ENCODE peak calls at places on chromosomes 6 and 20, in five cellular contexts. One of them, this sample, is unnamed.
A peak's percentile ranks its signal among the peaks of the same experiment; 100 is the strongest.

GRCh38 chr6:127860723-127861122 is 40.1 kb downstream of the THEMIS start:
- DNase-seq in esophagus squamous epithelium: no peak
- DNase-seq in ovary: no peak
- DNase-seq in mucosa of descending colon: no peak
- DNase-seq in CD8-positive, alpha-beta T cell: no peak
- DNase-seq in this sample: no peak

GRCh38 chr20:16064991-16065707 is 508.1 kb downstream of the KIF16B start:
- DNase-seq in esophagus squamous epithelium: no peak
- DNase-seq in mucosa of descending colon: no peak
- DNase-seq in CD8-positive, alpha-beta T cell: no peak
- DNase-seq in ovary: no peak
- DNase-seq in this sample: no peak

GRCh38 chr20:24948939-24949679 is at the start of gene CST7:
- DNase-seq in mucosa of descending colon: peak; percentile 62
- DNase-seq in CD8-positive, alpha-beta T cell: peak; percentile 86
- DNase-seq in esophagus squamous epithelium: no peak
- DNase-seq in ovary: no peak
- DNase-seq in this sample: peak; percentile 86

GRCh38 chr20:35395728-35396127 is 16.0 kb downstream of the UQCC1 start:
- DNase-seq in CD8-positive, alpha-beta T cell: no peak
- DNase-seq in mucosa of descending colon: no peak
- DNase-seq in ovary: no peak
- DNase-seq in esophagus squamous epithelium: no peak
- DNase-seq in this sample: no peak

GRCh38 chr6:12939314-12939713 is 222.7 kb downstream of the PHACTR1 start:
- DNase-seq in mucosa of descending colon: no peak
- DNase-seq in CD8-positive, alpha-beta T cell: no peak
- DNase-seq in ovary: no peak
- DNase-seq in esophagus squamous epithelium: no peak
- DNase-seq in this sample: no peak

GRCh38 chr20:25685276-25686080 is 11.2 kb downstream of the ZNF337 start:
- DNase-seq in CD8-positive, alpha-beta T cell: no peak
- DNase-seq in mucosa of descending colon: no peak
- DNase-seq in ovary: no peak
- DNase-seq in esophagus squamous epithelium: no peak
- DNase-seq in this sample: no peak

GRCh38 chr6:36847991-36848390 is 8.7 kb upstream of the CPNE5 start:
- DNase-seq in CD8-positive, alpha-beta T cell: no peak
- DNase-seq in esophagus squamous epithelium: no peak
- DNase-seq in ovary: no peak
- DNase-seq in mucosa of descending colon: no peak
- DNase-seq in this sample: no peak

GRCh38 chr6:9437836-9438235 is 977.0 kb downstream of the TFAP2A start:
- DNase-seq in ovary: no peak
- DNase-seq in CD8-positive, alpha-beta T cell: no peak
- DNase-seq in mucosa of descending colon: no peak
- DNase-seq in esophagus squamous epithelium: no peak
- DNase-seq in this sample: no peak

GRCh38 chr20:59645761-59646171 is 41.4 kb downstream of the PHACTR3 start:
- DNase-seq in ovary: no peak
- DNase-seq in CD8-positive, alpha-beta T cell: no peak
- DNase-seq in mucosa of descending colon: no peak
- DNase-seq in esophagus squamous epithelium: no peak
- DNase-seq in this sample: no peak

DNA sequence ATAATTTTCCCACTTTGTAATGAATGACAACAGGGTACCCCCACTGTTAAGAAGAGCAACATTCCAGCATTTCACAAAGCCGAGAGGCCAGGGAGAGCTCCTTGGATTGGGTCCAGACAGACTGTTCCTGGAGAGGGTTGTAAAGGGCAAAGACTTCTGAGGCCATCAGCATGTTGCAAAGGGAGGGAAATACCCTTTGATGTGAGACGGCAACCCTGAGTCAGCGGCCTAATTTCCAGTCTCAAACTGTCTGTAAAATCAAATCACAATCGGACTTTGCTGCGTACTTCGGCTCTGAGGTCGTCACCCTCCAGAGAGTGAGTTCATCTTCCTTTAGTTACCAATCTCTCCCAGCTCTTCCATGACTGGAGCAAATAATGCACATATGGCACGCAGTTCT is 101.0 kb upstream of the DTNBP1 start:
- DNase-seq in mucosa of descending colon: peak; percentile 70
- DNase-seq in ovary: peak; percentile 25
- DNase-seq in esophagus squamous epithelium: no peak
- DNase-seq in CD8-positive, alpha-beta T cell: no peak
- DNase-seq in this sample: no peak
- H3K4me3 ChIP-seq in mucosa of descending colon: no peak overlapping the region
- H3K4me3 ChIP-seq in ovary: no peak overlapping the region
- H3K4me3 ChIP-seq in esophagus squamous epithelium: no peak overlapping the region
- H3K4me3 ChIP-seq in CD8-positive, alpha-beta T cell: no peak overlapping the region
- H3K4me3 ChIP-seq in this sample: no peak overlapping the region

GRCh38 chr20:34311118-34312023 is 8.2 kb upstream of the AHCY start:
- DNase-seq in CD8-positive, alpha-beta T cell: no peak
- DNase-seq in ovary: peak; percentile 30
- DNase-seq in mucosa of descending colon: peak; percentile 91
- DNase-seq in esophagus squamous epithelium: no peak
- DNase-seq in this sample: no peak
- TF ChIP-seq CTCF in CD8-positive, alpha-beta T cell: no peak
- TF ChIP-seq CTCF in ovary: no peak
- TF ChIP-seq CTCF in mucosa of descending colon: no peak
- TF ChIP-seq CTCF in esophagus squamous epithelium: no peak
- TF ChIP-seq CTCF in this sample: peak; percentile 9

GRCh38 chr6:3209114-3210023 is 18.1 kb downstream of the TUBB2B start:
- DNase-seq in CD8-positive, alpha-beta T cell: peak; percentile 6
- DNase-seq in mucosa of descending colon: peak; percentile 57
- DNase-seq in esophagus squamous epithelium: peak; percentile 14
- DNase-seq in ovary: no peak
- DNase-seq in this sample: peak; percentile 72
- H3K4me3 ChIP-seq in CD8-positive, alpha-beta T cell: no peak overlapping the region
- H3K4me3 ChIP-seq in mucosa of descending colon: no peak overlapping the region
- H3K4me3 ChIP-seq in esophagus squamous epithelium: no peak overlapping the region
- H3K4me3 ChIP-seq in ovary: no peak overlapping the region
- H3K4me3 ChIP-seq in this sample: no peak overlapping the region

DNA sequence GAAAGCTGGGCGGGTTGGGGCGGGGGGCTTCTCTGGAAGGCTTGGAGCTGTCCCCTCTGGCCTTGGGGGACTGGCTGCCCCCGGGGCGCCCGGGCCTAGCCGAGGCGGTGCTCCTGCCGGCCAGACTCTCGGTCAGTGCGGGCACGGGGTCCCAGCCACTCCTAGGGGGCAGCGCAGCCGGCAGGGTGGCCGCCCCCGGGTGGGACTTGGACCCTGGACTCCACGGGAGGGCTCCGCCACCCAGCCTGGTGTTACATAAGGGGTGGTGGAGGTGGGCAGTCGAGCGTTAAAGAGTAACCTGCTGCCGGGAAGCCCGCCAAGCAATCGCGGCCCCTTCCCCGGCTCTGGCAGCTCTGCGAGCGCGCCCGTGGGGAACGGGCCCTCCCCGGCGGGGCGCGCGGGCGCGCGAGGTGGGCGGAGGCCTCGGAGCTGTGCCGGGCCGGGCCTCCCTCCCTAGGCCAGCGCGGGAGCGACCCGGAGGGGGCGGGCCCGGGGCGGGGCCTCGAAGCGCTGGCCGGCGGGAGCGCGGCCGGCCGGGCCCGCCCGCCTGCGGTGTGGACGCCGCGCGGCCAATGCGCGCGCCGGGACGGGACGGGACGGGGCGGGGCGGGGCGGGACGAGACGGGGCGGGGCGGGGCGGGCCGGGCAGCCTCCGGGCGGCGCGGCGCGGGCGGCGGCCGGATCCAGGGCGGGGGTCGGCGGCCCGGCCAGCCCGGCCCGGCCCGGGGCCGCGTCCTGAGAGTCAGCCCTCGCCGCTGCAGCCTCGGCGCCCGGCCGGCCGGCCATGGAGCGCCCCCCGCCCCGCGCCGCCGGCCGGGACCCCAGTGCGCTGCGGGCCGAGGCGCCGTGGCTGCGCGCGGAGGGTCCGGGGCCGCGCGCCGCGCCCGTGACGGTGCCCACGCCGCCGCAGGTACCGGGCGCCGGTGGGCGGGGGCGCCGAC is at the start of gene SLC2A4RG:
- DNase-seq in CD8-positive, alpha-beta T cell: peak; percentile 66
- DNase-seq in mucosa of descending colon: peak; percentile 82
- DNase-seq in esophagus squamous epithelium: no peak
- DNase-seq in ovary: peak; percentile 83
- DNase-seq in this sample: peak; percentile 94
- TF ChIP-seq CTCF in CD8-positive, alpha-beta T cell: no peak
- TF ChIP-seq CTCF in mucosa of descending colon: no peak
- TF ChIP-seq CTCF in esophagus squamous epithelium: no peak
- TF ChIP-seq CTCF in ovary: no peak
- TF ChIP-seq CTCF in this sample: no peak

GRCh38 chr20:51446230-51446629 is 96.3 kb downstream of the NFATC2 start:
- DNase-seq in esophagus squamous epithelium: no peak
- DNase-seq in ovary: no peak
- DNase-seq in mucosa of descending colon: no peak
- DNase-seq in CD8-positive, alpha-beta T cell: no peak
- DNase-seq in this sample: no peak

GRCh38 chr20:51445591-51445990 is 96.9 kb downstream of the NFATC2 start:
- DNase-seq in ovary: no peak
- DNase-seq in CD8-positive, alpha-beta T cell: no peak
- DNase-seq in esophagus squamous epithelium: no peak
- DNase-seq in mucosa of descending colon: no peak
- DNase-seq in this sample: no peak

GRCh38 chr20:51442602-51443001 is 99.9 kb downstream of the NFATC2 start:
- DNase-seq in ovary: no peak
- DNase-seq in esophagus squamous epithelium: no peak
- DNase-seq in CD8-positive, alpha-beta T cell: no peak
- DNase-seq in mucosa of descending colon: no peak
- DNase-seq in this sample: no peak

GRCh38 chr20:51444922-51445438 is 97.5 kb downstream of the NFATC2 start:
- DNase-seq in esophagus squamous epithelium: no peak
- DNase-seq in CD8-positive, alpha-beta T cell: no peak
- DNase-seq in mucosa of descending colon: no peak
- DNase-seq in ovary: no peak
- DNase-seq in this sample: no peak

GRCh38 chr20:51444472-51444871 is 98.0 kb downstream of the NFATC2 start:
- DNase-seq in esophagus squamous epithelium: no peak
- DNase-seq in CD8-positive, alpha-beta T cell: no peak
- DNase-seq in ovary: no peak
- DNase-seq in mucosa of descending colon: no peak
- DNase-seq in this sample: no peak
- H3K4me3 ChIP-seq in esophagus squamous epithelium: no peak overlapping the region
- H3K4me3 ChIP-seq in CD8-positive, alpha-beta T cell: no peak overlapping the region
- H3K4me3 ChIP-seq in ovary: no peak overlapping the region
- H3K4me3 ChIP-seq in mucosa of descending colon: no peak overlapping the region
- H3K4me3 ChIP-seq in this sample: no peak overlapping the region

DNA sequence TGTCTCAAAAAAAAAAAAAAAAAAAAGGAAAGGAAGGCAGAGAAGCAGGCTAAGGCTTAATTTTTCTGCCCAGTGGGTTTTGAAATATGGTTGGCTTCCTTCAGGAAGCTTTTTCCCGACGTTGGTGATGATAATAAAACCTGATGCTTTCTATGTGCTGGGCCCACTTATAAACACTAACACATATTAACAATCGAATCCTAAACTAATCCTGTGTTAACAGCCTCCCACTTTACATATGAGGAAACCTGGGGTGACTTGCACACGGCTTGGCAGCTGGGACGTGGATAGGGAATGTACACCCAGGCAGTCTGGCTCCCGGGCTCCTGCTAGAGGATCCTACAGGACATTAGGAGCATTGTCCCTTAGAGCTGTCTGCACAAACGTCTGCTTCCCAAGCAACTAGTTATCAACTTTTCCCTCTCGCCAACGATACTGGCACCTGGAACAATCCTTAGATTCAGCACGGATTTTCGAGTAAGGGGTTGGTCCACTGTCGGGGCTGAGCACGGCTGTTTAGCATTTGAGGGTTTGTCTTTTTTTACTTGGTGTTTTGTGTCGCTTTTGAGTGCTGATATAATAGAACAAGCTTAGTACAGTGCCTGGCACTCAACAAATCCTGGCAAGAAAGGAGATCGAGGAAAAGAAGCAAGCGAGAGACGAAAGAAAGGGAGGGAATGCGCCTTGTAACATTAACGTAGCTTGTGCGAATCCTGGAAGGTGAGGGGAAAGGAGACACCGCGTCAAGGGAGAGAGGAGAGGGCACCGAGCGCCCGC is 622 bp upstream of the KIZ start:
- DNase-seq in CD8-positive, alpha-beta T cell: no peak
- DNase-seq in esophagus squamous epithelium: no peak
- DNase-seq in ovary: peak; percentile 31
- DNase-seq in mucosa of descending colon: peak; percentile 67
- DNase-seq in this sample: no peak
- TF ChIP-seq CTCF in CD8-positive, alpha-beta T cell: no peak
- TF ChIP-seq CTCF in esophagus squamous epithelium: no peak
- TF ChIP-seq CTCF in ovary: no peak
- TF ChIP-seq CTCF in mucosa of descending colon: no peak
- TF ChIP-seq CTCF in this sample: peak; percentile 12

GRCh38 chr6:6688951-6689350 is 100.4 kb downstream of the LY86 start:
- DNase-seq in mucosa of descending colon: no peak
- DNase-seq in CD8-positive, alpha-beta T cell: no peak
- DNase-seq in esophagus squamous epithelium: no peak
- DNase-seq in ovary: no peak
- DNase-seq in this sample: no peak

GRCh38 chr6:6686176-6686575 is 97.7 kb downstream of the LY86 start:
- DNase-seq in mucosa of descending colon: no peak
- DNase-seq in ovary: no peak
- DNase-seq in esophagus squamous epithelium: no peak
- DNase-seq in CD8-positive, alpha-beta T cell: no peak
- DNase-seq in this sample: no peak

GRCh38 chr6:6688283-6688682 is 99.8 kb downstream of the LY86 start:
- DNase-seq in ovary: no peak
- DNase-seq in CD8-positive, alpha-beta T cell: no peak
- DNase-seq in esophagus squamous epithelium: no peak
- DNase-seq in mucosa of descending colon: no peak
- DNase-seq in this sample: no peak

GRCh38 chr6:6685249-6685667 is 96.7 kb downstream of the LY86 start:
- DNase-seq in CD8-positive, alpha-beta T cell: no peak
- DNase-seq in mucosa of descending colon: no peak
- DNase-seq in ovary: no peak
- DNase-seq in esophagus squamous epithelium: no peak
- DNase-seq in this sample: no peak

DNA sequence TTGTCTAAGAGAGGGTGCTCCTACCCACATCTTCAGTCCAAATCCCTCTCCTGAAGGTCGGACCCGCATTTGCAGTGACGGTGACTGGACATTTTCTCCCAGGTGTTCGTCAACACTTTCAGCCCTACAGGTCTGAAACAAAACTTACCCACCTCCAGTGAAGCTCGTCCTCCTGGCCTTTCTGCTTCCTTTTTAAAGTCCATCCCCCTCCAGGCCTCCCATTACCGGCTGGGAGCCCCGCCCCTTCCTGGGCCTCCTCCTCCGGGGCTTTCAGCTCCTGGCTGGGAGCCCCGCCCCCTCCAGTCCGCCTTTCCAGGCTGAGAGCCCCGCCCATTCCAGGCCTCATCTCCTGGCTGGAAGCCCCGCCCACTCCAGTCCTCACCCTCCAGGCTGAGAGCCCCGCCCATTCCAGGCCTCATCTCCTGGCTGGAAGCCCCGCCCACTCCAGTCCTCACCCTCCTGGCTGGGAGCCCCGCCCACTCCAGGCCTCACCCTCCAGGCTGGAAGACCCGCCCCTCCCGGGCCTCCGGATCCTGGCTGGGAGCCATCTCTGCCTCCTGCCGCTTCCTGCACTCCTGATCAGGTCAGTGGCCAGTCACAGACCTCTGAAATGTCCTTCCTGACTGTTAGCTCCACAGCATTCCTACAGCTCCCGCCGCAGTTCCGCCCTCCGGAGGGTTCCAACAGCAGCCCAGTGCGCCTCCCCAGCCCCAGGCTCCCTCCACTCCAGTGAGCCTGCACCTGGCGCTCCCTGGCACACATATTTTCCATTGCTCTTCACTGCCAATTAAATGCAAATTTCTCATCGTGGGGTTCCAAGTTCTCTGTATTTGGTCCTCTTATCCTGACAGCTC is 98.5 kb downstream of the LY86 start:
- DNase-seq in ovary: peak; percentile 85
- DNase-seq in mucosa of descending colon: peak; percentile 97
- DNase-seq in CD8-positive, alpha-beta T cell: peak; percentile 33
- DNase-seq in esophagus squamous epithelium: peak; percentile 45
- DNase-seq in this sample: peak; percentile 99
- H3K4me3 ChIP-seq in ovary: no peak overlapping the region
- H3K4me3 ChIP-seq in mucosa of descending colon: no peak overlapping the region
- H3K4me3 ChIP-seq in CD8-positive, alpha-beta T cell: no peak overlapping the region
- H3K4me3 ChIP-seq in esophagus squamous epithelium: peak overlapping the region; percentile 36
- H3K4me3 ChIP-seq in this sample: peak overlapping the region; percentile 54